ENCODE peak calls at places on chromosomes 2 and 18, in nine cellular contexts. B is Peyer's patch, U is T-helper 9 cell, V is cardiac muscle cell, T is glutamatergic neuron, G is brain microvascular endothelial cell, X is left colon, Q is AG08396, M is NCI-H460. R is an unnamed sample.

GRCh38 chr2:233343171-233343705 is 11.1 kb upstream of the DGKD start:
- DNase-seq in B (no peak), U (no peak), V (no peak), T (no peak), G (no peak), X (no peak), Q (no peak), M (no peak), R (no peak)

GRCh38 chr2:176584333-176584732 is 315.1 kb downstream of the MTX2 start:
- DNase-seq in B (no peak), U (no peak), V (no peak), T (no peak), G (peak; percentile 26), X (no peak), Q (no peak), M (no peak), R (peak; percentile 13)

GRCh38 chr2:216819766-216820165 is 40.1 kb downstream of the TNP1 start:
- DNase-seq in B (no peak), U (no peak), V (no peak), T (no peak), G (no peak), X (no peak), Q (no peak), M (no peak), R (no peak)

GRCh38 chr2:15800489-15801329 is 139.6 kb upstream of the MYCN start:
- DNase-seq in B (no peak), U (no peak), V (peak; percentile 37), T (no peak), G (no peak), X (no peak), Q (no peak), M (no peak), R (peak; percentile 53)

GRCh38 chr2:46351388-46352141 is 54.4 kb downstream of the EPAS1 start:
- DNase-seq in B (peak; percentile 67), U (peak; percentile 38), V (no peak), T (no peak), G (no peak), X (peak; percentile 45), Q (no peak), M (no peak), R (no peak)

GRCh38 chr2:217689053-217689452 is 313.7 kb downstream of the TNS1 start:
- DNase-seq in B (no peak), U (no peak), V (no peak), T (no peak), G (no peak), X (no peak), Q (no peak), M (no peak), R (no peak)

GRCh38 chr2:232310189-232310588 is 68.4 kb upstream of the ALPP start:
- DNase-seq in B (no peak), U (no peak), V (no peak), T (no peak), G (no peak), X (no peak), Q (no peak), M (no peak), R (no peak)

GRCh38 chr18:50069422-50069821 is 125.5 kb downstream of the MYO5B start:
- DNase-seq in B (no peak), U (no peak), V (no peak), T (no peak), G (no peak), X (no peak), Q (no peak), M (no peak), R (no peak)

GRCh38 chr2:192069417-192069816 is 125.3 kb downstream of the TMEFF2 start:
- DNase-seq in B (no peak), U (no peak), V (no peak), T (no peak), G (no peak), X (no peak), Q (no peak), M (no peak), R (no peak)

GRCh38 chr2:149768320-149768799 is 180.8 kb upstream of the MMADHC start:
- DNase-seq in B (no peak), U (no peak), V (peak; percentile 10), T (no peak), G (no peak), X (no peak), Q (no peak), M (no peak), R (no peak)

GRCh38 chr2:3692375-3692774 is 11.0 kb upstream of the DCDC2C start:
- DNase-seq in B (no peak), U (no peak), V (peak; percentile 13), T (no peak), G (peak; percentile 32), X (no peak), Q (peak; percentile 39), M (peak; percentile 24), R (peak; percentile 37)

GRCh38 chr2:131801210-131801744 is 273.6 kb downstream of the CCDC74A start:
- DNase-seq in B (no peak), U (no peak), V (no peak), T (no peak), G (no peak), X (peak; percentile 9), Q (no peak), M (no peak), R (no peak)

GRCh38 chr2:206392118-206392517 is 51.2 kb upstream of the ADAM23 start:
- DNase-seq in B (no peak), U (no peak), V (peak; percentile 60), T (peak; percentile 26), G (peak; percentile 52), X (no peak), Q (peak; percentile 74), M (peak; percentile 60), R (peak; percentile 75)

GRCh38 chr18:12361770-12362378 is 15.2 kb downstream of the AFG3L2 start:
- DNase-seq in B (no peak), U (no peak), V (peak; percentile 33), T (no peak), G (peak; percentile 28), X (no peak), Q (no peak), M (no peak), R (no peak)

GRCh38 chr2:26072925-26073768 is 39.3 kb downstream of the RAB10 start:
- DNase-seq in B (no peak), U (no peak), V (peak; percentile 42), T (no peak), G (no peak), X (no peak), Q (no peak), M (no peak), R (peak; percentile 10)

R was measured in HuH-7.